ENCODE peak calls at places on chromosome 12, in ten cellular contexts. W, Z, L, Y, T, H, R, C, S and B are unnamed samples.
A peak's percentile ranks its signal among the peaks of the same experiment; 100 is the strongest.

GRCh38 chr12:6613776-6614512 is 6.8 kb upstream of the CHD4 start:
- DNase-seq in W (peak; percentile 90), Z (peak; percentile 97), L (peak; percentile 96), Y (peak; percentile 90), T (peak; percentile 95), H (peak; percentile 91), R (no peak), C (peak; percentile 97), S (peak; percentile 87), B (peak; percentile 81)

GRCh38 chr12:88957358-88957757 is 377.1 kb upstream of the KITLG start:
- DNase-seq in W (no peak), Z (no peak), L (no peak), Y (no peak), T (no peak), H (no peak), R (no peak), C (no peak), S (no peak), B (no peak)

GRCh38 chr12:40211185-40211584 is 13.6 kb upstream of the LRRK2 start:
- DNase-seq in W (no peak), Z (no peak), L (no peak), Y (no peak), T (no peak), H (no peak), R (no peak), C (no peak), S (no peak), B (no peak)

GRCh38 chr12:63382930-63383329 is 231.9 kb upstream of the AVPR1A start:
- DNase-seq in W (no peak), Z (peak; percentile 6), L (no peak), Y (no peak), T (no peak), H (no peak), R (no peak), C (no peak), S (no peak), B (no peak)

GRCh38 chr12:18975933-18976332 is 153.6 kb upstream of the PLEKHA5 start:
- DNase-seq in W (no peak), Z (no peak), L (no peak), Y (no peak), T (no peak), H (no peak), R (no peak), C (no peak), S (no peak), B (no peak)

GRCh38 chr12:97637770-97638169 is 175.2 kb downstream of the RMST start:
- DNase-seq in W (no peak), Z (no peak), L (no peak), Y (no peak), T (no peak), H (no peak), R (no peak), C (no peak), S (no peak), B (no peak)

GRCh38 chr12:57793920-57794319 is 11.3 kb downstream of the TSFM start:
- DNase-seq in W (no peak), Z (peak; percentile 91), L (no peak), Y (no peak), T (no peak), H (no peak), R (no peak), C (no peak), S (no peak), B (peak; percentile 73)

GRCh38 chr12:90257927-90258624 is 549.4 kb upstream of the ATP2B1 start:
- DNase-seq in W (no peak), Z (no peak), L (no peak), Y (no peak), T (no peak), H (no peak), R (no peak), C (no peak), S (no peak), B (no peak)

GRCh38 chr12:11158885-11159444 is 12.0 kb upstream of the SMIM10L1 start:
- DNase-seq in W (no peak), Z (no peak), L (no peak), Y (no peak), T (no peak), H (no peak), R (no peak), C (no peak), S (no peak), B (no peak)

GRCh38 chr12:112908548-112908947 is 1.8 kb downstream of the OAS1 start:
- DNase-seq in W (no peak), Z (no peak), L (no peak), Y (no peak), T (no peak), H (no peak), R (no peak), C (no peak), S (no peak), B (no peak)

GRCh38 chr12:98211914-98212695 is 303.3 kb upstream of the TMPO start:
- DNase-seq in W (peak; percentile 28), Z (peak; percentile 83), L (peak; percentile 5), Y (no peak), T (no peak), H (no peak), R (no peak), C (no peak), S (no peak), B (no peak)

GRCh38 chr12:124174406-124174805 is 120.5 kb upstream of the RFLNA start:
- DNase-seq in W (no peak), Z (peak; percentile 71), L (no peak), Y (no peak), T (no peak), H (no peak), R (no peak), C (no peak), S (no peak), B (no peak)

GRCh38 chr12:54352891-54353874 is 11.1 kb downstream of the GPR84 start:
- DNase-seq in W (no peak), Z (peak; percentile 64), L (no peak), Y (no peak), T (no peak), H (no peak), R (no peak), C (peak; percentile 53), S (peak; percentile 69), B (no peak)

GRCh38 chr12:84763112-84763511 is 149.5 kb downstream of the SLC6A15 start:
- DNase-seq in W (no peak), Z (peak; percentile 94), L (no peak), Y (no peak), T (no peak), H (no peak), R (no peak), C (no peak), S (no peak), B (no peak)

GRCh38 chr12:119096429-119097202 is 82.1 kb upstream of the HSPB8 start:
- DNase-seq in W (no peak), Z (no peak), L (peak; percentile 41), Y (no peak), T (no peak), H (no peak), R (no peak), C (no peak), S (no peak), B (no peak)

GRCh38 chr12:132560421-132560830 is 50.0 kb downstream of the LRCOL1 start:
- DNase-seq in W (peak; percentile 39), Z (no peak), L (peak; percentile 45), Y (peak; percentile 38), T (no peak), H (no peak), R (no peak), C (no peak), S (peak; percentile 37), B (peak; percentile 60)
- H3K27ac ChIP-seq in W (peak overlapping the region; percentile 80), Z (no peak overlapping the region), L (no peak overlapping the region), Y (peak overlapping the region; percentile 47), T (no peak overlapping the region), H (no peak overlapping the region), R (no peak overlapping the region), C (no peak overlapping the region), S (peak overlapping the region; percentile 34), B (peak overlapping the region; percentile 66)

DNA sequence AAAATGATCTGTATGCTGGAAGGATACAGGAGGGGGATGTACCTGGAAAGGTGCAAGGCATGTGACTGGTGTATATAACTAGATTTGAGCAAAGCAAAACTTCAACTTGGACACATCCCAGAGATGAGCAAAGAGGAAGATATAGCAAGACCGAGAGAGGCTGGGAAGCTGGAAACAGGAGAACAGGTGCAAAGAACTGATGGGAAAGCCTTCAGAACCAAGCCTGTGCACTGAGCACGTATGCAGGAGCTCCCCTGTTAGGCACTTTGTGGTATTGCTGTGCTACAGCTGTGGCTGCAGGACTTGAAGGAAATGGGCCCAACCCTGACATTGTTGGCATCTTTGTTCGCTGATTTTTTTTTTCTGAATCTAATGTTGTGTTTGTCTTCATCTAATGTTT is 120.7 kb upstream of the PWP1 start:
- DNase-seq in W (peak; percentile 51), Z (peak; percentile 20), L (peak; percentile 35), Y (no peak), T (no peak), H (no peak), R (no peak), C (no peak), S (no peak), B (no peak)
- TF ChIP-seq CTCF in W (peak; percentile 32), Z (peak; percentile 35), L (no peak), Y (no peak), T (no peak), H (no peak), R (peak; percentile 36), C (no peak), S (no peak), B (no peak)

GRCh38 chr12:26810330-26810729 is 22.7 kb downstream of the ITPR2 start:
- DNase-seq in W (no peak), Z (peak; percentile 91), L (peak; percentile 13), Y (peak; percentile 71), T (peak; percentile 71), H (no peak), R (no peak), C (peak; percentile 47), S (peak; percentile 34), B (peak; percentile 6)
- H3K27ac ChIP-seq in W (no peak overlapping the region), Z (peak overlapping the region; percentile 33), L (no peak overlapping the region), Y (peak overlapping the region; percentile 36), T (peak overlapping the region; percentile 68), H (peak overlapping the region; percentile 2), R (no peak overlapping the region), C (no peak overlapping the region), S (peak overlapping the region; percentile 7), B (peak overlapping the region; percentile 52)

GRCh38 chr12:69633061-69633460 is 22.4 kb upstream of the LRRC10 start:
- DNase-seq in W (peak; percentile 13), Z (no peak), L (no peak), Y (no peak), T (no peak), H (no peak), R (no peak), C (no peak), S (no peak), B (no peak)
- TF ChIP-seq CTCF in W (peak; percentile 20), Z (peak; percentile 15), L (no peak), Y (no peak), T (no peak), H (no peak), R (no peak), C (no peak), S (no peak), B (no peak)

DNA sequence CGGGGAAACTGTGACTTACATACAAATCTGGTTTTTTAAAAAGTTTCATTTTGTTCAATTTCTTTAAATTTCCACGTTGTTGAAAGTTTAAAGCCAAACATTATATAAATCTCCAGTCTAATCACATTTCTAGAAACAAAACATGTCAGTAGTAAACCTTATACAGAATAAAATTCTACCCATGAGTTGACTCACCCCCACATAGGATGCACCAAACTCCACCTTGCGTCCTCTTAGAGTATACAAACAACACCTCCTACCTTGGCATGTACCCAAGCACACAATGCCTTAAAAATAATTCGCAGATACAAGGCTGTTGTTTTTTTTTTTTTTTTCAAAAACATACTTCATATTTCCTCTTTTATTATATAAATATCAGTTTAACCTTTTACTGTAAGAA is 3.4 kb downstream of the FBXL14 start:
- DNase-seq in W (peak; percentile 40), Z (peak; percentile 45), L (no peak), Y (no peak), T (no peak), H (no peak), R (no peak), C (no peak), S (no peak), B (peak; percentile 72)
- H3K27ac ChIP-seq in W (no peak overlapping the region), Z (no peak overlapping the region), L (no peak overlapping the region), Y (peak overlapping the region; percentile 85), T (peak overlapping the region; percentile 37), H (no peak overlapping the region), R (no peak overlapping the region), C (no peak overlapping the region), S (peak overlapping the region; percentile 69), B (no peak overlapping the region)